ENCODE peak calls at places on chromosomes 12 and 14, in eight cellular contexts. L is hepatocyte, N is Karpas-422, C is upper lobe of right lung, G is uterus, O is heart left ventricle, J is left ventricle myocardium inferior, Q is cardiac muscle cell. U is an unnamed sample.

GRCh38 chr12:6553051-6553868 is 2.6 kb downstream of the IFFO1 start:
- DNase-seq in L (no peak), G (peak), O (peak), J (peak), N (no peak), C (no peak), Q (peak), U (no peak)

GRCh38 chr14:24605435-24606190 is 3.9 kb downstream of the GZMH start:
- DNase-seq in J (no peak), G (no peak), L (no peak), Q (no peak), N (peak), C (no peak), O (peak), U (peak)

GRCh38 chr12:119914666-119915065 is 37.5 kb upstream of the CIT start:
- DNase-seq in G (no peak), L (no peak), N (no peak), C (no peak), O (no peak), Q (no peak), J (no peak), U (no peak)

GRCh38 chr12:93740721-93741120 is 63.5 kb downstream of the CRADD start:
- DNase-seq in G (no peak), N (no peak), O (no peak), L (no peak), Q (no peak), J (no peak), C (no peak), U (no peak)

GRCh38 chr12:99131761-99132199 is 486.7 kb downstream of the APAF1 start:
- DNase-seq in Q (peak), G (peak), L (peak), N (peak), J (peak), O (peak), C (peak), U (no peak)

GRCh38 chr14:61076531-61076930 is 95.5 kb downstream of the SLC38A6 start:
- DNase-seq in C (no peak), N (peak), J (no peak), L (no peak), O (no peak), Q (peak), G (no peak), U (no peak)

GRCh38 chr12:123223241-123223668 is 9.7 kb downstream of the MPHOSPH9 start:
- DNase-seq in L (no peak), Q (no peak), J (no peak), C (no peak), G (no peak), N (no peak), O (no peak), U (no peak)

GRCh38 chr14:105844810-105845724 is 318.7 kb downstream of the TMEM121 start:
- DNase-seq in J (no peak), Q (no peak), L (no peak), N (no peak), G (peak), O (no peak), C (peak), U (no peak)

GRCh38 chr12:52441320-52441911 is 7.2 kb upstream of the KRT75 start:
- DNase-seq in N (peak), C (no peak), O (no peak), L (peak), G (no peak), Q (peak), J (no peak), U (no peak)

GRCh38 chr14:102341566-102341965 is 21.1 kb downstream of the CINP start:
- DNase-seq in J (no peak), C (no peak), L (no peak), N (no peak), O (no peak), Q (no peak), G (no peak), U (no peak)

GRCh38 chr12:50764116-50764860 is 387 bp downstream of the ATF1 start:
- DNase-seq in Q (peak), J (no peak), O (peak), C (peak), N (no peak), G (peak), L (peak), U (peak)

GRCh38 chr12:108346727-108347710 is 7.9 kb upstream of the CMKLR1 start:
- DNase-seq in J (no peak), O (no peak), Q (no peak), L (no peak), C (no peak), G (no peak), N (no peak), U (no peak)

GRCh38 chr12:11741434-11742092 is 92.1 kb downstream of the ETV6 start:
- DNase-seq in N (no peak), Q (no peak), L (no peak), G (no peak), C (no peak), O (no peak), J (no peak), U (no peak)

GRCh38 chr12:11745112-11745511 is 95.6 kb downstream of the ETV6 start:
- DNase-seq in O (no peak), N (no peak), Q (no peak), L (no peak), G (no peak), C (no peak), J (no peak), U (no peak)

GRCh38 chr12:11746024-11746771 is 96.7 kb downstream of the ETV6 start:
- DNase-seq in Q (peak), N (no peak), G (no peak), L (no peak), O (no peak), C (no peak), J (no peak), U (peak)

GRCh38 chr12:11743333-11743732 is 93.9 kb downstream of the ETV6 start:
- DNase-seq in Q (no peak), L (no peak), O (no peak), J (no peak), N (no peak), C (no peak), G (no peak), U (no peak)

GRCh38 chr12:11743748-11744147 is 94.3 kb downstream of the ETV6 start:
- DNase-seq in G (no peak), Q (no peak), L (no peak), J (no peak), O (no peak), C (no peak), N (no peak), U (no peak)
- H3K27ac ChIP-seq in G (no peak), Q (no peak), L (peak), J (no peak), O (no peak), C (no peak), N (no peak), U (peak)

DNA sequence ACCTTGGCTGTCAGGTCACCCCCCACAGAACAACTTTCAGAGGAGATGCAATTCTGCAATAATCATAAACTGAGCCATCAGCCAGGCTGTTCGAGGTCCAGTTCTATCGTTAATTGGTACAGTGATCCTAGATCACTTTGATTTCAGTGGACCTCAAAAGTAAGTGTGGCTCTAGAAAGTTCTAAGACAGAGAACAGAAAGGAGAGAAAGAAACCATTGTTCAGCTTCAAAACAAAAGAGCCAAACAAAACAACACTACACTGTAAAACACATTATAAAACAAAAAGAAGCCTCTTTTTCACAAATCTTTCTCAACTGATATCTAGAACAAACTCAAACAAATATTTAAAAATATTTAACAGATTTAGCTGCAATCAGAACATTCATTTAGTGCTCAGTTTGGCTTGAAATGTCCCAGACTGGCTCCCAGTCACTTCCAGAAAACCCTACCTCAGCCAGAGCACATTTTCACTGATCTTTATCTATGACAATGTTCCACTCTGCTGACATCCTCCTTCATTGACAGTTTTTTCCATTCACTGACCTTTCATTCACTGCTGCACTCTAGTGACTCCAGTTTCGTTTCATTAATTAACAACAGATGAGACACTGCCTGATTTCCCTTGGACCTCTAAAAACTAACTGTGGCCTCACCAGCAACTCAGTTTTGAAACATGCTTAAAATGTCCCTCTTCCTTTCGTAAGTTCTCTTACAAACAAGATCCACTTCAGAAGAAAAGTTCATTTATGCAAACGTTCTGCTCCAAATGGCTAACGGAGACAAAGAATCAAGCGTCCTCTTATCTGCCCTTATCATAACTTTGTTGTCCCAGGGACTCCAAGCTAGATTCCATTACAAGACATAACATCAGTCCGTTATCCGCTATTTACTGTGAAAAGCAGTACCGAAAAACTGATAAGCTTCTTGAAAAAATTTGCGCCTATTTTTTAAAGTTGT is 56.8 kb downstream of the DUSP16 start:
- DNase-seq in L (peak), O (no peak), N (no peak), Q (peak), J (no peak), G (no peak), C (no peak), U (no peak)
- H3K27ac ChIP-seq in L (peak), O (peak), N (no peak), Q (peak), J (peak), G (peak), C (peak), U (no peak)

DNA sequence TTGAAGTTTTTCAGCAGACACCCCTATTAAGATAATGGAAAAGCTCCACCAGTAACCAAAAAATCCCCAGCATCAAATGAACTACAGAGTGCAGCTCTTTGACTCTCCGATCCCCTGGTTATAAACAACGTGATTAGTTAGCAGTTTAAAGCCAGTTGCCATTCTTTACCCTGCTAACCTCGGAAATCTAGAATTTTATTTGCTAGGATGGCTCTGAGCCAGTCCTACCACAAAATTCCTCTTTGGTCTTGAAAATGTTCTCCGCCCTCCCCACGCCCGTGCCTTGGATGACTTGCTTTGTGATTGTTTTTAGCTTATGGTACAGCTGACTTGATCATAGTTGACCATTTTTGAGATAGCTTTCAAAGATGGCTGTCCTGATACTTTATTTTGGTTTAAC is 1.2 kb downstream of the KLHDC2 start:
- DNase-seq in J (no peak), O (no peak), N (peak), Q (peak), G (no peak), C (no peak), L (no peak), U (no peak)
- H3K27ac ChIP-seq in J (peak), O (peak), N (peak), Q (peak), G (peak), C (peak), L (peak), U (peak)

DNA sequence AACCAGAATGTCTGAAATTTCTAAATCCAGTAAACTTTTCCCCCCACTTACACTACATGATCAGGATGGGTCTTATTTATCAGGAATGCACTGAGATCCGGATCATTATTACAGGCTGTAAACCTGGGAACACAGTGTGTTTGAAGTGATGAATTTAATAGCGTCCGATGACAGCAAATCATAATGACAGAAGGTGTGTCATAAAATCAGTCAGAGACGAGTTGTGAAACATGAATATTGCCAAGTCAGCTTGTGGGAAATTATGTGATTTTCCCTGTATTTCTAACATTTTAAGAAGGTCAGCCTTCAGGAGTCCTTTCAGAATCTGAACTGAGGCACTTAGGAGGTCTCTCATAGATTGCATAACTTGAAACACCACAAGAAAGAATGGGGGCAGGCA is 36.7 kb downstream of the RERG start:
- DNase-seq in G (no peak), C (no peak), L (no peak), N (no peak), J (no peak), Q (no peak), O (no peak), U (no peak)
- H3K27ac ChIP-seq in G (peak), C (peak), L (no peak), N (no peak), J (no peak), Q (no peak), O (no peak), U (no peak)

GRCh38 chr14:35532783-35533356 is 1.1 kb upstream of the INSM2 start:
- DNase-seq in C (no peak), J (no peak), G (no peak), O (no peak), N (peak), L (no peak), Q (no peak), U (no peak)
- H3K27ac ChIP-seq in C (no peak), J (no peak), G (no peak), O (no peak), N (no peak), L (no peak), Q (no peak), U (no peak)

GRCh38 chr14:56650075-56650474 is 70.5 kb downstream of the TMEM260 start:
- DNase-seq in J (no peak), C (no peak), O (no peak), G (peak), L (no peak), Q (no peak), N (no peak), U (no peak)
- H3K27ac ChIP-seq in J (no peak), C (no peak), O (no peak), G (no peak), L (no peak), Q (no peak), N (no peak), U (no peak)

DNA sequence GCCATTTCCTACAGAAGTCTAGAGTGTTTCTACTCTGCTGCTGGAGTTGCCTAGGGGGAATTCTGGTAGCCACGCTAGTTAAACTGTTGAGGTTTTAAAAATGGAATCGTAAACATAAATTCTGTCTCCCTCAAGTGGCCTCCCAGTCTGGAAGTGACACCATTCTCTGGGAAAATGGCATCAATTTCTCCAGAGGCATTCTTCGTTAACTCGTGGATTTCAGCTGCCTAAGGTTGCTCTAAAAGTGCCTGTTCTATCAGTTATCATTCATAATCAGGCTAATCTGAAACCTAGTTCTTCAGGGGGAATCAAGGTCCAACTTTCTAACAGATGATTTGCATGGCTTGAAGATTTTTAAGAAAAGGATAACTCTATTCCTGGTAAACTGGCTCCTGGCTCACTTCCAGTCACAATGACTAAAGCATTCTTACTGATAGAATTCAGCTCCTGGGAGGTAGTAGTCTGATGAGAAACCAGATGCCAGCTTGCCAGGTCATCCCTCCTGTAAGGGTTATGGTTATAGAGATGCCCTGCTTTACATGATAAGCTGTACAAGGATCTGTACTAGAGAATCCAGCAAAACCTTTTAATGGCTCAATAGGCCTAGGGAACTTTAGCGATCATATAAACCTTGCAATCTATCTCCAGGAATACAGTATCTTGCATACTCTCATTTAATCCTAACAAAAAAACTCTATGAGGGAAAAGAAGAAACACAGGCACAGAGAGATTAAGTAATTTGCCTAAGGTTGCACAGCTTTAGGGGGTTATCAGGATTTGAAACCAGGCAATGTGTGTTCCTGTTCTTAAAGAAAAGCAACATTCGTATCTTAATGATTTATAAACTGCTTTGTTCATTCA is 1.5 kb downstream of the L3HYPDH start:
- DNase-seq in J (no peak), G (peak), Q (peak), C (no peak), N (peak), O (no peak), L (peak), U (no peak)
- H3K27ac ChIP-seq in J (peak), G (peak), Q (peak), C (peak), N (peak), O (peak), L (peak), U (no peak)

GRCh38 chr12:104737113-104737512 is 221.0 kb downstream of the SLC41A2 start:
- DNase-seq in J (no peak), L (no peak), N (no peak), C (no peak), G (no peak), O (no peak), Q (no peak), U (no peak)
- H3K27ac ChIP-seq in J (no peak), L (peak), N (no peak), C (no peak), G (no peak), O (no peak), Q (no peak), U (no peak)

GRCh38 chr12:110251381-110251780 is 29.7 kb upstream of the ATP2A2 start:
- DNase-seq in G (no peak), J (no peak), L (no peak), Q (no peak), O (no peak), N (no peak), C (no peak), U (no peak)
- H3K27ac ChIP-seq in G (no peak), J (peak), L (no peak), Q (no peak), O (peak), N (no peak), C (no peak), U (no peak)

GRCh38 chr14:68947802-68948201 is 31.3 kb downstream of the ACTN1 start:
- DNase-seq in C (no peak), L (peak), G (peak), J (peak), N (no peak), O (peak), Q (peak), U (peak)

GRCh38 chr14:68946423-68946822 is 32.7 kb downstream of the ACTN1 start:
- DNase-seq in L (no peak), C (no peak), G (no peak), Q (no peak), O (no peak), N (no peak), J (no peak), U (no peak)

GRCh38 chr14:68950111-68950510 is 29.0 kb downstream of the ACTN1 start:
- DNase-seq in O (no peak), L (no peak), C (no peak), G (no peak), N (no peak), J (no peak), Q (peak), U (no peak)

GRCh38 chr14:68949236-68949965 is 29.7 kb downstream of the ACTN1 start:
- DNase-seq in Q (no peak), O (no peak), N (no peak), J (no peak), C (no peak), G (no peak), L (no peak), U (no peak)

GRCh38 chr14:68948686-68949085 is 30.4 kb downstream of the ACTN1 start:
- DNase-seq in J (no peak), O (no peak), Q (no peak), N (no peak), G (no peak), L (no peak), C (no peak), U (no peak)
- H3K27ac ChIP-seq in J (peak), O (peak), Q (peak), N (no peak), G (peak), L (peak), C (peak), U (peak)